ENCODE peak calls at places on chromosomes 11 and 22, in five cellular contexts. C is H1, O is GM12878, T is HepG2, W is K562. L is an unnamed sample.

GRCh38 chr11:26753738-26754504 is 32.1 kb upstream of the SLC5A12 start:
- DNase-seq in T (peak), O (no peak), C (no peak), W (no peak), L (peak)

GRCh38 chr11:65629579-65629978 is 8.3 kb upstream of the SIPA1 start:
- DNase-seq in W (no peak), O (no peak), T (no peak), C (no peak), L (no peak)

GRCh38 chr22:29830585-29830984 is 7.5 kb downstream of the ASCC2 start:
- DNase-seq in O (no peak), W (no peak), T (no peak), C (no peak), L (no peak)

GRCh38 chr11:24502425-24502824 is 5.6 kb downstream of the LUZP2 start:
- DNase-seq in W (no peak), C (no peak), T (no peak), O (no peak), L (no peak)

GRCh38 chr11:75728992-75729391 is 11.4 kb downstream of the MOGAT2 start:
- DNase-seq in O (no peak), W (no peak), T (no peak), C (no peak), L (no peak)

GRCh38 chr11:107276057-107276456 is 181.6 kb downstream of the CWF19L2 start:
- DNase-seq in C (no peak), W (no peak), O (no peak), T (no peak), L (no peak)

GRCh38 chr11:47606731-47607130 is 12.5 kb upstream of the C1QTNF4 start:
- DNase-seq in W (no peak), C (no peak), O (no peak), T (no peak), L (no peak)

GRCh38 chr11:67464411-67465189 is 4.5 kb downstream of the TMEM134 start:
- DNase-seq in W (peak), O (peak), T (peak), C (peak), L (peak)

GRCh38 chr22:46073683-46074504 is 76.4 kb upstream of the PPARA start:
- DNase-seq in C (no peak), W (no peak), T (no peak), O (no peak), L (no peak)

GRCh38 chr22:49976439-49977175 is 16.0 kb downstream of the PIM3 start:
- DNase-seq in C (no peak), T (no peak), O (peak), W (no peak), L (peak)

GRCh38 chr11:128568166-128568778 is 19.1 kb downstream of the ETS1 start:
- DNase-seq in T (no peak), W (no peak), C (no peak), O (no peak), L (no peak)

GRCh38 chr11:95089620-95090542 is at the start of gene ENDOD1:
- DNase-seq in O (no peak), C (no peak), T (peak), W (peak), L (peak)

GRCh38 chr11:12223771-12224536 is 113.6 kb downstream of the MICAL2 start:
- DNase-seq in C (no peak), T (no peak), O (no peak), W (no peak), L (no peak)

GRCh38 chr11:70080763-70081162 is 2.6 kb downstream of the ANO1 start:
- DNase-seq in T (no peak), W (peak), O (no peak), C (no peak), L (no peak)

GRCh38 chr11:115912484-115912945 is 408.3 kb upstream of the CADM1 start:
- DNase-seq in C (no peak), T (no peak), W (no peak), O (no peak), L (no peak)

GRCh38 chr11:122882809-122883681 is 486 bp downstream of the JHY start:
- DNase-seq in T (peak), O (no peak), C (no peak), W (peak), L (peak)

GRCh38 chr11:95149659-95150294 is 60.1 kb downstream of the ENDOD1 start:
- DNase-seq in O (no peak), W (no peak), C (no peak), T (peak), L (no peak)

GRCh38 chr11:76752321-76753175 is 30.6 kb upstream of the TSKU start:
- DNase-seq in O (no peak), W (peak), C (no peak), T (no peak), L (peak)

GRCh38 chr11:76445122-76446084 is 585 bp downstream of the EMSY start:
- DNase-seq in O (no peak), T (peak), W (peak), C (peak), L (peak)

GRCh38 chr22:27386186-27386585 is 415.4 kb downstream of the MN1 start:
- DNase-seq in O (no peak), T (no peak), C (no peak), W (no peak), L (no peak)

GRCh38 chr11:59615637-59616395 is at the start of gene OSBP:
- DNase-seq in C (peak), O (peak), W (peak), T (peak), L (peak)
- TF ChIP-seq EP300 in C (no peak), O (no peak), W (no peak), T (no peak), L (no peak)

GRCh38 chr11:15970506-15971214 is 385.7 kb downstream of the SOX6 start:
- DNase-seq in T (no peak), C (no peak), W (peak), O (no peak), L (no peak)
- H2AFZ ChIP-seq in T (no peak), C (no peak), W (peak), O (peak), L (peak)

GRCh38 chr22:23183107-23183698 is 2.9 kb downstream of the BCR start:
- DNase-seq in O (no peak), T (peak), W (peak), C (peak), L (peak)
- TF ChIP-seq MAX in O (no peak), T (no peak), W (no peak), C (no peak), L (no peak)

GRCh38 chr11:84452211-84452610 is 1166.0 kb upstream of the CCDC90B start:
- DNase-seq in T (no peak), W (no peak), O (no peak), C (no peak), L (no peak)
- TF ChIP-seq EP300 in T (no peak), W (no peak), O (no peak), C (no peak), L (no peak)

DNA sequence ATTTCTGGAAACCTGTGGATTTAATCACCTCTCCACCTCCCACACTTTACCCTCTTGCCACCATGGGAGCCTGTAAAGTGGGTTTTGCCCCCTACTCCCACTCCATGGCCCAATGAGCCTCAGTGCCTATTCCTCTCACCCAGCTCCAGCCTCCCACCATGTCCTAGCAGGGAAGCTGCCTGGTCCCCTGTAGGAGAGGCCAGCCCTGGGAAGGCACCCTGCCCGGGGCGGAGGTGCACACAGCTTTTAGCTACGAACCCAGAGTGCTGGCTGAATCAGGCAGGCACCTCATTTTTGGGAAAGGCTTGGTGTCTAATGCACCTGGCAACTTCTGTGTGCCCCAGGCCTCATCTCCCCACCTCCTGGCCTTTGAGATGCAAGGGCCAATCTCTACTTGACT is 35.8 kb upstream of the ALX4 start:
- DNase-seq in W (no peak), C (no peak), T (no peak), O (no peak), L (no peak)
- H2AFZ ChIP-seq in W (no peak), C (no peak), T (no peak), O (no peak), L (no peak)

DNA sequence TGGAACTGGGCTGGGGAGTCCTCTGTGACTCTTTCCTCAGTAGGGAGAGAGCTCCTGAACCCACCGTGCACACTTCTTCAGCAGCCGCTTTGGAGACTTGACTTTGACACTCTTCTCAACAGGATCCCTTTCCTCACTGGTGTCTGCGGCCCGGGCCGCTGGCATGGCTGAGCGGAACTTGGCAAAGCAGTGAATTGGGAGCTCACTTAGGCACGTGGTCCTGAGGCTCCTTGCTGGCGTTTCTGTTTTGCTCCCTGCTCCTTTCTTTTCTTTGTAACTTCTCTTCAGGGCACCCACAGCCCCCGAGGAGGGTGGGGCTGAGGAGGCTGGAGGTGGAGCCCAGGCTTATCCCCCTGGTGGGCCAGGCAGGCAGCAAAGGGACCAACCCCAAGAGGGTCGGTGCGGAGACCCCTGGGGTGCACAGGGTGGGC is 8.4 kb upstream of the KCNQ1OT1 start:
- DNase-seq in C (no peak), O (no peak), W (no peak), T (no peak), L (no peak)
- TF ChIP-seq MAX in C (no peak), O (no peak), W (no peak), T (no peak), L (no peak)

L was measured in SK-N-SH.